ENCODE peak calls at places on chromosome 11, in nine cellular contexts. One of them, this sample, is unnamed.

GRCh38 chr11:82675838-82676237 is 57.8 kb downstream of the FAM181B start:
- DNase-seq in ovary: no peak
- DNase-seq in HCT116: no peak
- DNase-seq in hypothalamus: no peak
- DNase-seq in CD4-positive, alpha-beta T cell: no peak
- DNase-seq in stimulated activated naive CD4-positive, alpha-beta T cell: no peak
- DNase-seq in A172: no peak
- DNase-seq in astrocyte of the spinal cord: no peak
- DNase-seq in GOT3: no peak
- DNase-seq in this sample: no peak

GRCh38 chr11:123469089-123469488 is 39.0 kb downstream of the GRAMD1B start:
- DNase-seq in ovary: no peak
- DNase-seq in HCT116: no peak
- DNase-seq in hypothalamus: no peak
- DNase-seq in CD4-positive, alpha-beta T cell: no peak
- DNase-seq in stimulated activated naive CD4-positive, alpha-beta T cell: no peak
- DNase-seq in A172: no peak
- DNase-seq in astrocyte of the spinal cord: no peak
- DNase-seq in GOT3: no peak
- DNase-seq in this sample: no peak

GRCh38 chr11:12282676-12283075 is 94.7 kb upstream of the PARVA start:
- DNase-seq in ovary: no peak
- DNase-seq in HCT116: no peak
- DNase-seq in hypothalamus: no peak
- DNase-seq in CD4-positive, alpha-beta T cell: no peak
- DNase-seq in stimulated activated naive CD4-positive, alpha-beta T cell: no peak
- DNase-seq in A172: no peak
- DNase-seq in astrocyte of the spinal cord: no peak
- DNase-seq in GOT3: no peak
- DNase-seq in this sample: no peak

GRCh38 chr11:68007498-68008380 is 2.4 kb upstream of the ALDH3B1 start:
- DNase-seq in ovary: no peak
- DNase-seq in HCT116: no peak
- DNase-seq in hypothalamus: no peak
- DNase-seq in CD4-positive, alpha-beta T cell: no peak
- DNase-seq in stimulated activated naive CD4-positive, alpha-beta T cell: no peak
- DNase-seq in A172: no peak
- DNase-seq in astrocyte of the spinal cord: no peak
- DNase-seq in GOT3: no peak
- DNase-seq in this sample: no peak

GRCh38 chr11:27004103-27004502 is 10.2 kb downstream of the FIBIN start:
- DNase-seq in ovary: no peak
- DNase-seq in HCT116: no peak
- DNase-seq in hypothalamus: no peak
- DNase-seq in CD4-positive, alpha-beta T cell: no peak
- DNase-seq in stimulated activated naive CD4-positive, alpha-beta T cell: no peak
- DNase-seq in A172: no peak
- DNase-seq in astrocyte of the spinal cord: no peak
- DNase-seq in GOT3: no peak
- DNase-seq in this sample: no peak

GRCh38 chr11:45777127-45777969 is 27.6 kb upstream of the SLC35C1 start:
- DNase-seq in ovary: no peak
- DNase-seq in HCT116: no peak
- DNase-seq in hypothalamus: no peak
- DNase-seq in CD4-positive, alpha-beta T cell: no peak
- DNase-seq in stimulated activated naive CD4-positive, alpha-beta T cell: no peak
- DNase-seq in A172: no peak
- DNase-seq in astrocyte of the spinal cord: no peak
- DNase-seq in GOT3: no peak
- DNase-seq in this sample: no peak

GRCh38 chr11:9264381-9265210 is 554 bp downstream of the DENND5A start:
- DNase-seq in ovary: peak
- DNase-seq in HCT116: no peak
- DNase-seq in hypothalamus: peak
- DNase-seq in CD4-positive, alpha-beta T cell: no peak
- DNase-seq in stimulated activated naive CD4-positive, alpha-beta T cell: no peak
- DNase-seq in A172: no peak
- DNase-seq in astrocyte of the spinal cord: peak
- DNase-seq in GOT3: peak
- DNase-seq in this sample: peak

GRCh38 chr11:75800136-75800675 is 14.8 kb upstream of the UVRAG start:
- DNase-seq in ovary: no peak
- DNase-seq in HCT116: no peak
- DNase-seq in hypothalamus: no peak
- DNase-seq in CD4-positive, alpha-beta T cell: no peak
- DNase-seq in stimulated activated naive CD4-positive, alpha-beta T cell: no peak
- DNase-seq in A172: no peak
- DNase-seq in astrocyte of the spinal cord: no peak
- DNase-seq in GOT3: no peak
- DNase-seq in this sample: no peak

GRCh38 chr11:31233425-31233824 is 136.1 kb downstream of the DCDC1 start:
- DNase-seq in ovary: no peak
- DNase-seq in HCT116: peak
- DNase-seq in hypothalamus: no peak
- DNase-seq in CD4-positive, alpha-beta T cell: no peak
- DNase-seq in stimulated activated naive CD4-positive, alpha-beta T cell: no peak
- DNase-seq in A172: no peak
- DNase-seq in astrocyte of the spinal cord: no peak
- DNase-seq in GOT3: no peak
- DNase-seq in this sample: peak

GRCh38 chr11:77067776-77068460 is 1.1 kb downstream of the CAPN5 start:
- DNase-seq in ovary: peak
- DNase-seq in HCT116: no peak
- DNase-seq in hypothalamus: no peak
- DNase-seq in CD4-positive, alpha-beta T cell: no peak
- DNase-seq in stimulated activated naive CD4-positive, alpha-beta T cell: no peak
- DNase-seq in A172: no peak
- DNase-seq in astrocyte of the spinal cord: no peak
- DNase-seq in GOT3: no peak
- DNase-seq in this sample: no peak

GRCh38 chr11:115226556-115226955 is 277.7 kb downstream of the CADM1 start:
- DNase-seq in ovary: no peak
- DNase-seq in HCT116: no peak
- DNase-seq in hypothalamus: no peak
- DNase-seq in CD4-positive, alpha-beta T cell: no peak
- DNase-seq in stimulated activated naive CD4-positive, alpha-beta T cell: no peak
- DNase-seq in A172: peak
- DNase-seq in astrocyte of the spinal cord: peak
- DNase-seq in GOT3: no peak
- DNase-seq in this sample: peak

GRCh38 chr11:130780437-130780836 is 135.8 kb downstream of the SNX19 start:
- DNase-seq in ovary: no peak
- DNase-seq in HCT116: no peak
- DNase-seq in hypothalamus: no peak
- DNase-seq in CD4-positive, alpha-beta T cell: no peak
- DNase-seq in stimulated activated naive CD4-positive, alpha-beta T cell: no peak
- DNase-seq in A172: no peak
- DNase-seq in astrocyte of the spinal cord: no peak
- DNase-seq in GOT3: no peak
- DNase-seq in this sample: no peak

GRCh38 chr11:27612932-27613669 is 87.2 kb downstream of the BDNF start:
- DNase-seq in ovary: no peak
- DNase-seq in HCT116: no peak
- DNase-seq in hypothalamus: no peak
- DNase-seq in CD4-positive, alpha-beta T cell: no peak
- DNase-seq in stimulated activated naive CD4-positive, alpha-beta T cell: no peak
- DNase-seq in A172: no peak
- DNase-seq in astrocyte of the spinal cord: no peak
- DNase-seq in GOT3: no peak
- DNase-seq in this sample: no peak

GRCh38 chr11:65321828-65322495 is 7.3 kb downstream of the CDC42EP2 start:
- DNase-seq in ovary: no peak
- DNase-seq in HCT116: no peak
- DNase-seq in hypothalamus: no peak
- DNase-seq in CD4-positive, alpha-beta T cell: no peak
- DNase-seq in stimulated activated naive CD4-positive, alpha-beta T cell: no peak
- DNase-seq in A172: no peak
- DNase-seq in astrocyte of the spinal cord: no peak
- DNase-seq in GOT3: no peak
- DNase-seq in this sample: no peak

GRCh38 chr11:92130432-92130831 is 94.2 kb upstream of the FAT3 start:
- DNase-seq in ovary: no peak
- DNase-seq in HCT116: no peak
- DNase-seq in hypothalamus: no peak
- DNase-seq in CD4-positive, alpha-beta T cell: no peak
- DNase-seq in stimulated activated naive CD4-positive, alpha-beta T cell: no peak
- DNase-seq in A172: no peak
- DNase-seq in astrocyte of the spinal cord: peak
- DNase-seq in GOT3: no peak
- DNase-seq in this sample: peak

GRCh38 chr11:79437981-79438630 is 2.7 kb downstream of the TENM4 start:
- DNase-seq in ovary: peak
- DNase-seq in HCT116: no peak
- DNase-seq in hypothalamus: peak
- DNase-seq in CD4-positive, alpha-beta T cell: no peak
- DNase-seq in stimulated activated naive CD4-positive, alpha-beta T cell: no peak
- DNase-seq in A172: peak
- DNase-seq in astrocyte of the spinal cord: peak
- DNase-seq in GOT3: no peak
- DNase-seq in this sample: peak

GRCh38 chr11:18792066-18792591 is 531 bp upstream of the PTPN5 start:
- DNase-seq in ovary: no peak
- DNase-seq in HCT116: no peak
- DNase-seq in hypothalamus: no peak
- DNase-seq in CD4-positive, alpha-beta T cell: no peak
- DNase-seq in stimulated activated naive CD4-positive, alpha-beta T cell: no peak
- DNase-seq in A172: no peak
- DNase-seq in astrocyte of the spinal cord: no peak
- DNase-seq in GOT3: no peak
- DNase-seq in this sample: no peak

GRCh38 chr11:23455291-23455864 is 595.1 kb upstream of the CCDC179 start:
- DNase-seq in ovary: no peak
- DNase-seq in HCT116: no peak
- DNase-seq in hypothalamus: no peak
- DNase-seq in CD4-positive, alpha-beta T cell: no peak
- DNase-seq in stimulated activated naive CD4-positive, alpha-beta T cell: no peak
- DNase-seq in A172: no peak
- DNase-seq in astrocyte of the spinal cord: no peak
- DNase-seq in GOT3: no peak
- DNase-seq in this sample: no peak

GRCh38 chr11:122173587-122173986 is 57.6 kb upstream of the BLID start:
- DNase-seq in ovary: no peak
- DNase-seq in HCT116: no peak
- DNase-seq in hypothalamus: no peak
- DNase-seq in CD4-positive, alpha-beta T cell: no peak
- DNase-seq in stimulated activated naive CD4-positive, alpha-beta T cell: no peak
- DNase-seq in A172: no peak
- DNase-seq in astrocyte of the spinal cord: no peak
- DNase-seq in GOT3: no peak
- DNase-seq in this sample: no peak

GRCh38 chr11:84103096-84103495 is 816.9 kb upstream of the CCDC90B start:
- DNase-seq in ovary: no peak
- DNase-seq in HCT116: no peak
- DNase-seq in hypothalamus: peak
- DNase-seq in CD4-positive, alpha-beta T cell: no peak
- DNase-seq in stimulated activated naive CD4-positive, alpha-beta T cell: no peak
- DNase-seq in A172: no peak
- DNase-seq in astrocyte of the spinal cord: no peak
- DNase-seq in GOT3: no peak
- DNase-seq in this sample: no peak

GRCh38 chr11:1817000-1817399 is 17.8 kb upstream of the SYT8 start:
- DNase-seq in ovary: no peak
- DNase-seq in HCT116: no peak
- DNase-seq in hypothalamus: no peak
- DNase-seq in CD4-positive, alpha-beta T cell: no peak
- DNase-seq in stimulated activated naive CD4-positive, alpha-beta T cell: no peak
- DNase-seq in A172: no peak
- DNase-seq in astrocyte of the spinal cord: no peak
- DNase-seq in GOT3: no peak
- DNase-seq in this sample: no peak

GRCh38 chr11:34340653-34341052 is 17.2 kb downstream of the ABTB2 start:
- DNase-seq in ovary: no peak
- DNase-seq in HCT116: no peak
- DNase-seq in hypothalamus: no peak
- DNase-seq in CD4-positive, alpha-beta T cell: no peak
- DNase-seq in stimulated activated naive CD4-positive, alpha-beta T cell: no peak
- DNase-seq in A172: no peak
- DNase-seq in astrocyte of the spinal cord: no peak
- DNase-seq in GOT3: no peak
- DNase-seq in this sample: no peak

GRCh38 chr11:122559734-122560382 is 95.7 kb upstream of the UBASH3B start:
- DNase-seq in ovary: no peak
- DNase-seq in HCT116: peak
- DNase-seq in hypothalamus: no peak
- DNase-seq in CD4-positive, alpha-beta T cell: no peak
- DNase-seq in stimulated activated naive CD4-positive, alpha-beta T cell: no peak
- DNase-seq in A172: no peak
- DNase-seq in astrocyte of the spinal cord: no peak
- DNase-seq in GOT3: no peak
- DNase-seq in this sample: no peak

GRCh38 chr11:119318240-119319135 is 1.6 kb upstream of the MCAM start:
- DNase-seq in ovary: peak
- DNase-seq in HCT116: no peak
- DNase-seq in hypothalamus: no peak
- DNase-seq in CD4-positive, alpha-beta T cell: no peak
- DNase-seq in stimulated activated naive CD4-positive, alpha-beta T cell: no peak
- DNase-seq in A172: no peak
- DNase-seq in astrocyte of the spinal cord: peak
- DNase-seq in GOT3: no peak
- DNase-seq in this sample: no peak

GRCh38 chr11:36374726-36375125 is 78.6 kb downstream of the PRR5L start:
- DNase-seq in ovary: no peak
- DNase-seq in HCT116: no peak
- DNase-seq in hypothalamus: no peak
- DNase-seq in CD4-positive, alpha-beta T cell: no peak
- DNase-seq in stimulated activated naive CD4-positive, alpha-beta T cell: no peak
- DNase-seq in A172: no peak
- DNase-seq in astrocyte of the spinal cord: no peak
- DNase-seq in GOT3: no peak
- DNase-seq in this sample: no peak

GRCh38 chr11:16382638-16383380 is 26.5 kb upstream of the SOX6 start:
- DNase-seq in ovary: no peak
- DNase-seq in HCT116: no peak
- DNase-seq in hypothalamus: no peak
- DNase-seq in CD4-positive, alpha-beta T cell: no peak
- DNase-seq in stimulated activated naive CD4-positive, alpha-beta T cell: no peak
- DNase-seq in A172: no peak
- DNase-seq in astrocyte of the spinal cord: peak
- DNase-seq in GOT3: no peak
- DNase-seq in this sample: no peak

GRCh38 chr11:3197044-3197715 is 21.4 kb downstream of the MRGPRG start:
- DNase-seq in ovary: no peak
- DNase-seq in HCT116: no peak
- DNase-seq in hypothalamus: no peak
- DNase-seq in CD4-positive, alpha-beta T cell: no peak
- DNase-seq in stimulated activated naive CD4-positive, alpha-beta T cell: no peak
- DNase-seq in A172: no peak
- DNase-seq in astrocyte of the spinal cord: no peak
- DNase-seq in GOT3: no peak
- DNase-seq in this sample: no peak

GRCh38 chr11:134560566-134561347 is 148.7 kb upstream of the B3GAT1 start:
- DNase-seq in ovary: no peak
- DNase-seq in HCT116: no peak
- DNase-seq in hypothalamus: no peak
- DNase-seq in CD4-positive, alpha-beta T cell: no peak
- DNase-seq in stimulated activated naive CD4-positive, alpha-beta T cell: no peak
- DNase-seq in A172: no peak
- DNase-seq in astrocyte of the spinal cord: no peak
- DNase-seq in GOT3: no peak
- DNase-seq in this sample: no peak

GRCh38 chr11:26971961-26972360 is 22.0 kb upstream of the FIBIN start:
- DNase-seq in ovary: no peak
- DNase-seq in HCT116: no peak
- DNase-seq in hypothalamus: no peak
- DNase-seq in CD4-positive, alpha-beta T cell: no peak
- DNase-seq in stimulated activated naive CD4-positive, alpha-beta T cell: no peak
- DNase-seq in A172: no peak
- DNase-seq in astrocyte of the spinal cord: no peak
- DNase-seq in GOT3: no peak
- DNase-seq in this sample: no peak

GRCh38 chr11:54930930-54931329 is 224.3 kb downstream of the OR4A5 start:
- DNase-seq in ovary: no peak
- DNase-seq in HCT116: no peak
- DNase-seq in hypothalamus: no peak
- DNase-seq in CD4-positive, alpha-beta T cell: no peak
- DNase-seq in stimulated activated naive CD4-positive, alpha-beta T cell: no peak
- DNase-seq in A172: no peak
- DNase-seq in astrocyte of the spinal cord: no peak
- DNase-seq in GOT3: no peak
- DNase-seq in this sample: no peak

GRCh38 chr11:123461164-123461563 is 31.1 kb downstream of the GRAMD1B start:
- DNase-seq in ovary: no peak
- DNase-seq in HCT116: no peak
- DNase-seq in hypothalamus: no peak
- DNase-seq in CD4-positive, alpha-beta T cell: no peak
- DNase-seq in stimulated activated naive CD4-positive, alpha-beta T cell: no peak
- DNase-seq in A172: no peak
- DNase-seq in astrocyte of the spinal cord: no peak
- DNase-seq in GOT3: no peak
- DNase-seq in this sample: no peak